ENCODE peak calls at places on chromosomes 5 and 9, in eight cellular contexts. A is ecto neural progenitor cell; K is stimulated activated CD8-positive, alpha-beta memory T cell treated with anti-CD3 and anti-CD28 coated beads, Interleukin-7, amount 100 ng/mL, for 4 hours; N is iris pigment epithelial cell; R is OCI-LY7; O is NAMALWA; T is HuH-7; F is NCI-H2081. H is an unnamed sample.

GRCh38 chr5:55568629-55569512 is 34.1 kb upstream of the PLPP1 start:
- DNase-seq in N (peak), A (no peak), T (no peak), F (no peak), O (no peak), R (no peak), K (no peak), H (no peak)

GRCh38 chr5:176678584-176678983 is 31.3 kb downstream of the TSPAN17 start:
- DNase-seq in N (no peak), K (no peak), F (no peak), O (no peak), R (no peak), T (no peak), A (no peak), H (no peak)

GRCh38 chr5:6568383-6568782 is 64.5 kb downstream of the NSUN2 start:
- DNase-seq in R (no peak), F (no peak), A (no peak), T (no peak), K (no peak), O (no peak), N (no peak), H (no peak)

GRCh38 chr5:60446917-60447316 is 253.0 kb downstream of the DEPDC1B start:
- DNase-seq in N (no peak), A (no peak), F (no peak), R (no peak), T (no peak), K (no peak), O (no peak), H (no peak)

GRCh38 chr9:551986-552930 is 289.2 kb upstream of the DMRT1 start:
- DNase-seq in T (no peak), A (no peak), R (no peak), O (no peak), K (no peak), F (no peak), N (peak), H (no peak)

GRCh38 chr5:147040856-147041255 is 162.3 kb upstream of the PPP2R2B start:
- DNase-seq in N (no peak), O (no peak), K (no peak), R (no peak), A (no peak), F (no peak), T (no peak), H (no peak)

GRCh38 chr5:139422307-139422893 is 16.9 kb downstream of the DNAJC18 start:
- DNase-seq in R (peak), K (no peak), T (peak), F (peak), O (peak), N (peak), A (no peak), H (peak)

GRCh38 chr9:98144076-98144475 is 25.1 kb upstream of the TRIM14 start:
- DNase-seq in R (no peak), O (no peak), K (no peak), A (no peak), N (no peak), F (no peak), T (no peak), H (no peak)

GRCh38 chr5:133336969-133337410 is 275.4 kb downstream of the FSTL4 start:
- DNase-seq in A (no peak), N (no peak), F (no peak), T (no peak), O (no peak), R (no peak), K (no peak), H (no peak)

GRCh38 chr9:133166392-133166791 is 2.7 kb upstream of the GBGT1 start:
- DNase-seq in A (no peak), T (no peak), F (no peak), N (no peak), K (no peak), R (no peak), O (no peak), H (no peak)

GRCh38 chr9:34072868-34073590 is 24.3 kb upstream of the UBAP2 start:
- DNase-seq in O (no peak), T (peak), F (no peak), K (no peak), A (no peak), R (no peak), N (peak), H (no peak)

GRCh38 chr9:131799177-131799823 is 59.4 kb upstream of the RAPGEF1 start:
- DNase-seq in K (no peak), T (peak), A (peak), F (no peak), N (peak), O (peak), R (peak), H (no peak)

GRCh38 chr9:34204011-34204635 is 25.3 kb downstream of the UBAP1 start:
- DNase-seq in T (no peak), R (no peak), F (no peak), O (no peak), K (no peak), N (no peak), A (no peak), H (no peak)

GRCh38 chr5:175235251-175235963 is 208.6 kb downstream of the DRD1 start:
- DNase-seq in T (no peak), A (no peak), R (no peak), N (no peak), F (no peak), K (no peak), O (no peak), H (no peak)

H was measured in SIG-M5.